ENCODE peak calls at places on chromosome X, in seven cellular contexts. One of them, this sample, is unnamed.

GRCh38 chrX:48472851-48473717 is 2.9 kb upstream of the FTSJ1 start:
- DNase-seq in osteoblast: peak; percentile 54
- DNase-seq in adrenal gland: no peak
- DNase-seq in heart left ventricle: no peak
- DNase-seq in ovary: peak; percentile 59
- DNase-seq in CD8-positive, alpha-beta T cell: no peak
- DNase-seq in uterus: no peak
- DNase-seq in this sample: no peak

GRCh38 chrX:57932266-57932665 is 22.0 kb upstream of the ZXDA start:
- DNase-seq in uterus: no peak
- DNase-seq in ovary: no peak
- DNase-seq in osteoblast: no peak
- DNase-seq in heart left ventricle: no peak
- DNase-seq in CD8-positive, alpha-beta T cell: no peak
- DNase-seq in adrenal gland: no peak
- DNase-seq in this sample: no peak

GRCh38 chrX:95718746-95719145 is 965.9 kb upstream of the DIAPH2 start:
- DNase-seq in heart left ventricle: no peak
- DNase-seq in adrenal gland: no peak
- DNase-seq in osteoblast: no peak
- DNase-seq in uterus: no peak
- DNase-seq in ovary: no peak
- DNase-seq in CD8-positive, alpha-beta T cell: no peak
- DNase-seq in this sample: no peak

GRCh38 chrX:40152173-40152705 is 54.5 kb upstream of the BCOR start:
- DNase-seq in heart left ventricle: peak; percentile 63
- DNase-seq in osteoblast: peak; percentile 94
- DNase-seq in ovary: peak; percentile 50
- DNase-seq in uterus: no peak
- DNase-seq in CD8-positive, alpha-beta T cell: peak; percentile 61
- DNase-seq in adrenal gland: no peak
- DNase-seq in this sample: no peak

GRCh38 chrX:53087378-53087777 is 5.2 kb downstream of the TSPYL2 start:
- DNase-seq in heart left ventricle: no peak
- DNase-seq in ovary: no peak
- DNase-seq in uterus: no peak
- DNase-seq in adrenal gland: no peak
- DNase-seq in CD8-positive, alpha-beta T cell: no peak
- DNase-seq in osteoblast: no peak
- DNase-seq in this sample: no peak

GRCh38 chrX:132481449-132481848 is 7.4 kb downstream of the MBNL3 start:
- DNase-seq in CD8-positive, alpha-beta T cell: no peak
- DNase-seq in osteoblast: no peak
- DNase-seq in adrenal gland: no peak
- DNase-seq in heart left ventricle: no peak
- DNase-seq in uterus: no peak
- DNase-seq in ovary: no peak
- DNase-seq in this sample: no peak

GRCh38 chrX:1578511-1579173 is 12.8 kb upstream of the AKAP17A start:
- DNase-seq in osteoblast: no peak
- DNase-seq in uterus: no peak
- DNase-seq in ovary: no peak
- DNase-seq in adrenal gland: no peak
- DNase-seq in heart left ventricle: no peak
- DNase-seq in CD8-positive, alpha-beta T cell: no peak
- DNase-seq in this sample: no peak

GRCh38 chrX:153905481-153906095 is 1.1 kb downstream of the AVPR2 start:
- DNase-seq in osteoblast: no peak
- DNase-seq in uterus: no peak
- DNase-seq in CD8-positive, alpha-beta T cell: no peak
- DNase-seq in heart left ventricle: peak; percentile 59
- DNase-seq in adrenal gland: no peak
- DNase-seq in ovary: no peak
- DNase-seq in this sample: no peak

GRCh38 chrX:68343551-68343950 is 89.7 kb downstream of the OPHN1 start:
- DNase-seq in heart left ventricle: no peak
- DNase-seq in ovary: no peak
- DNase-seq in osteoblast: no peak
- DNase-seq in CD8-positive, alpha-beta T cell: no peak
- DNase-seq in adrenal gland: no peak
- DNase-seq in uterus: no peak
- DNase-seq in this sample: peak; percentile 18

GRCh38 chrX:46903458-46904242 is 8.6 kb upstream of the JADE3 start:
- DNase-seq in ovary: peak; percentile 88
- DNase-seq in uterus: peak; percentile 81
- DNase-seq in osteoblast: peak; percentile 87
- DNase-seq in adrenal gland: peak; percentile 87
- DNase-seq in heart left ventricle: peak; percentile 84
- DNase-seq in CD8-positive, alpha-beta T cell: peak; percentile 45
- DNase-seq in this sample: peak; percentile 60

GRCh38 chrX:138191998-138192397 is 519.5 kb downstream of the FGF13 start:
- DNase-seq in CD8-positive, alpha-beta T cell: no peak
- DNase-seq in adrenal gland: peak; percentile 20
- DNase-seq in osteoblast: no peak
- DNase-seq in heart left ventricle: no peak
- DNase-seq in ovary: no peak
- DNase-seq in uterus: no peak
- DNase-seq in this sample: peak; percentile 5

GRCh38 chrX:2989565-2989964 is 16.8 kb upstream of the ARSH start:
- DNase-seq in heart left ventricle: no peak
- DNase-seq in ovary: no peak
- DNase-seq in osteoblast: no peak
- DNase-seq in uterus: no peak
- DNase-seq in adrenal gland: no peak
- DNase-seq in CD8-positive, alpha-beta T cell: no peak
- DNase-seq in this sample: no peak

GRCh38 chrX:68889244-68889643 is 60.4 kb downstream of the EFNB1 start:
- DNase-seq in adrenal gland: no peak
- DNase-seq in ovary: no peak
- DNase-seq in CD8-positive, alpha-beta T cell: no peak
- DNase-seq in uterus: no peak
- DNase-seq in heart left ventricle: no peak
- DNase-seq in osteoblast: no peak
- DNase-seq in this sample: no peak

GRCh38 chrX:125998432-125998831 is 167.7 kb downstream of the DCAF12L2 start:
- DNase-seq in adrenal gland: no peak
- DNase-seq in osteoblast: no peak
- DNase-seq in uterus: no peak
- DNase-seq in CD8-positive, alpha-beta T cell: no peak
- DNase-seq in ovary: no peak
- DNase-seq in heart left ventricle: no peak
- DNase-seq in this sample: no peak
- TF ChIP-seq CTCF in adrenal gland: peak; percentile 24
- TF ChIP-seq CTCF in osteoblast: peak; percentile 12
- TF ChIP-seq CTCF in uterus: no peak
- TF ChIP-seq CTCF in CD8-positive, alpha-beta T cell: no peak
- TF ChIP-seq CTCF in ovary: no peak
- TF ChIP-seq CTCF in heart left ventricle: peak; percentile 38
- TF ChIP-seq CTCF in this sample: no peak

DNA sequence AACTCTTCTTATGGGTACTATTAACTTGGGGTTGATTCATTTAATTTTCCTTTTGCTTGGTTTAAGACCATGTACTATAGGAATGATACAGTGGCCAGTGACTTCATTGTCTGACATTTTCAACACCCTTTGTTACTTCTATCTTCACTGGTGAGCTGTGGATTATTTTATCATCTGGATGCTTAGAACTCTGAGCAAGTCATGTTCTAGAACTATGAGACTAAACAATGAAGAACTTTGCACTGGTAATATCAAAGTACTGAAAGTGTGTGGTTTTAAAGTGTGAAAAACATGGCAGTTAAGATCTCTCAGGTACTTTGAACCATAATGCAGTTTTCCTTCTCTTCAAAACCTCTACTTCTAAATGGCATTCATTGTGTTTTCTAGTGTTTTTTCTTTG is 47.8 kb downstream of the MAP7D3 start:
- DNase-seq in uterus: no peak
- DNase-seq in CD8-positive, alpha-beta T cell: no peak
- DNase-seq in osteoblast: no peak
- DNase-seq in heart left ventricle: no peak
- DNase-seq in ovary: no peak
- DNase-seq in adrenal gland: no peak
- DNase-seq in this sample: no peak
- H3K36me3 ChIP-seq in uterus: no peaks in the 10 kb centered on the region
- H3K36me3 ChIP-seq in CD8-positive, alpha-beta T cell: no peaks in the 10 kb centered on the region
- H3K36me3 ChIP-seq in osteoblast: peaks cover 17% of the 10 kb centered on the region
- H3K36me3 ChIP-seq in heart left ventricle: peaks cover 25% of the 10 kb centered on the region
- H3K36me3 ChIP-seq in ovary: no peaks in the 10 kb centered on the region
- H3K36me3 ChIP-seq in adrenal gland: peaks cover 4% of the 10 kb centered on the region
- H3K36me3 ChIP-seq in this sample: no peaks in the 10 kb centered on the region

GRCh38 chrX:9164086-9164485 is 130.2 kb upstream of the FAM9B start:
- DNase-seq in ovary: no peak
- DNase-seq in adrenal gland: no peak
- DNase-seq in heart left ventricle: no peak
- DNase-seq in CD8-positive, alpha-beta T cell: no peak
- DNase-seq in uterus: no peak
- DNase-seq in osteoblast: no peak
- DNase-seq in this sample: no peak

GRCh38 chrX:9166566-9166909 is 132.6 kb upstream of the FAM9B start:
- DNase-seq in adrenal gland: no peak
- DNase-seq in osteoblast: no peak
- DNase-seq in ovary: no peak
- DNase-seq in CD8-positive, alpha-beta T cell: no peak
- DNase-seq in uterus: no peak
- DNase-seq in heart left ventricle: no peak
- DNase-seq in this sample: no peak

GRCh38 chrX:9160698-9161329 is 126.9 kb upstream of the FAM9B start:
- DNase-seq in osteoblast: no peak
- DNase-seq in CD8-positive, alpha-beta T cell: no peak
- DNase-seq in ovary: no peak
- DNase-seq in uterus: no peak
- DNase-seq in heart left ventricle: no peak
- DNase-seq in adrenal gland: no peak
- DNase-seq in this sample: no peak

GRCh38 chrX:9164535-9165425 is 130.9 kb upstream of the FAM9B start:
- DNase-seq in adrenal gland: no peak
- DNase-seq in CD8-positive, alpha-beta T cell: no peak
- DNase-seq in heart left ventricle: no peak
- DNase-seq in uterus: no peak
- DNase-seq in ovary: no peak
- DNase-seq in osteoblast: no peak
- DNase-seq in this sample: peak; percentile 11

GRCh38 chrX:9163153-9163790 is 129.3 kb upstream of the FAM9B start:
- DNase-seq in osteoblast: peak; percentile 69
- DNase-seq in CD8-positive, alpha-beta T cell: no peak
- DNase-seq in uterus: no peak
- DNase-seq in ovary: no peak
- DNase-seq in adrenal gland: no peak
- DNase-seq in heart left ventricle: no peak
- DNase-seq in this sample: peak; percentile 42
- H3K4me3 ChIP-seq in osteoblast: no peak overlapping the region
- H3K4me3 ChIP-seq in CD8-positive, alpha-beta T cell: no peak overlapping the region
- H3K4me3 ChIP-seq in uterus: no peak overlapping the region
- H3K4me3 ChIP-seq in ovary: no peak overlapping the region
- H3K4me3 ChIP-seq in adrenal gland: no peak overlapping the region
- H3K4me3 ChIP-seq in heart left ventricle: no peak overlapping the region
- H3K4me3 ChIP-seq in this sample: no peak overlapping the region

DNA sequence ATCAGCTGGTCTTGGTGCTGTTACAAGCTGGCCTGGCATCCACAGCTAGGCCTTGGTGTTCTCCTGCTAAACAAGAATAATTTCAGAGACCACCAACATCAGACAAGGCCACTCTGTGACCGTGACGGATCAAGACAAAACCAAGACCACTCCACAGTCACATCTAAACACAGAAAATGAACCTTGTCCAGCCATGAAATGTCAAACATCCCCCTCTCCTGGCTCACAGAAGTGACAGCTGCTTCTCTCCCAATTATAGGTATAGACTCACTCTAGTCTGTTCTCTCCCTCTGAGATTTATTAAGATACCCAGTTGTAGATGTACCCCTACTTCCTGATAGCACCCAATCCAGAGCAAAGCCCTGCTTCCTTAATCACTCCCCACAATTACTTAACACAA is 40.4 kb downstream of the EFHC2 start:
- DNase-seq in uterus: no peak
- DNase-seq in adrenal gland: no peak
- DNase-seq in heart left ventricle: no peak
- DNase-seq in osteoblast: no peak
- DNase-seq in CD8-positive, alpha-beta T cell: no peak
- DNase-seq in ovary: no peak
- DNase-seq in this sample: no peak
- TF ChIP-seq CTCF in uterus: no peak
- TF ChIP-seq CTCF in adrenal gland: no peak
- TF ChIP-seq CTCF in heart left ventricle: peak; percentile 12
- TF ChIP-seq CTCF in osteoblast: no peak
- TF ChIP-seq CTCF in CD8-positive, alpha-beta T cell: no peak
- TF ChIP-seq CTCF in ovary: no peak
- TF ChIP-seq CTCF in this sample: no peak

GRCh38 chrX:119833905-119834304 is 18.9 kb downstream of the UPF3B start:
- DNase-seq in heart left ventricle: no peak
- DNase-seq in CD8-positive, alpha-beta T cell: no peak
- DNase-seq in adrenal gland: no peak
- DNase-seq in osteoblast: no peak
- DNase-seq in ovary: no peak
- DNase-seq in uterus: no peak
- DNase-seq in this sample: no peak
- H3K36me3 ChIP-seq in heart left ventricle: peaks cover 73% of the 10 kb centered on the region
- H3K36me3 ChIP-seq in CD8-positive, alpha-beta T cell: peaks cover 4% of the 10 kb centered on the region
- H3K36me3 ChIP-seq in adrenal gland: peaks cover 20% of the 10 kb centered on the region
- H3K36me3 ChIP-seq in osteoblast: peaks cover 15% of the 10 kb centered on the region
- H3K36me3 ChIP-seq in ovary: no peaks in the 10 kb centered on the region
- H3K36me3 ChIP-seq in uterus: no peaks in the 10 kb centered on the region
- H3K36me3 ChIP-seq in this sample: no peaks in the 10 kb centered on the region

DNA sequence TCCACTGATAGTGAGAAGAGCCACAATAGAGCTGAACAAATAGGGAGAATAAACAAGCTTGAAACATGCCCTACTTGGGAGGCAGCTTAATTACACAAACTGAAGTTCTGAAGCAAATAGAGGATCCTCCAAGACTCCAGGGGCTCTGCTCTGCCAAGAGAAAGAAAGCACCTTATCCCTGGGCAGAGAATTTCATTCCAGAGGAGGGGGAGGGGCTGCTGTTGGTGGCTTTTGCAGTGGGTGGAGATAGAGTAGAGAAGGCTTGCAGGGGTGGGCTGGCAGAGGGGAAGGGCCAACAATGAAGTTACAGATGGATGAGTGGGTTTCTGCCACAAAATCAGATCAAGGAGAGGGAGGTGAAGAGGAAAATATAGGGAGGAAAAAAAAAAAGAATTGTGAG is 1.0 kb upstream of the LPAR4 start:
- DNase-seq in adrenal gland: no peak
- DNase-seq in ovary: no peak
- DNase-seq in CD8-positive, alpha-beta T cell: no peak
- DNase-seq in uterus: no peak
- DNase-seq in heart left ventricle: no peak
- DNase-seq in osteoblast: no peak
- DNase-seq in this sample: no peak
- H3K4me3 ChIP-seq in adrenal gland: no peak overlapping the region
- H3K4me3 ChIP-seq in ovary: no peak overlapping the region
- H3K4me3 ChIP-seq in CD8-positive, alpha-beta T cell: no peak overlapping the region
- H3K4me3 ChIP-seq in uterus: no peak overlapping the region
- H3K4me3 ChIP-seq in heart left ventricle: no peak overlapping the region
- H3K4me3 ChIP-seq in osteoblast: no peak overlapping the region
- H3K4me3 ChIP-seq in this sample: no peak overlapping the region

This sample was measured in bronchial epithelial cell.